ENCODE peak calls at places on chromosomes 2 and 18, in six cellular contexts. One of them, this sample, is unnamed.

GRCh38 chr2:219744698-219745097 is 117.3 kb downstream of the SLC4A3 start:
- DNase-seq in CMK: no peak
- DNase-seq in stimulated activated naive CD8-positive, alpha-beta T cell treated with anti-CD3 and anti-CD28 coated beads, Interleukin-15, Interleukin-2, amounts not matched to agents 100 U/mL and 50 U/mL, for 24 hours: no peak
- DNase-seq in C1 segment of cervical spinal cord: no peak
- DNase-seq in fibroblast of mammary gland: no peak
- DNase-seq in OCI-M1: no peak
- DNase-seq in this sample: no peak

GRCh38 chr2:10260130-10260529 is 42.6 kb upstream of the HPCAL1 start:
- DNase-seq in CMK: no peak
- DNase-seq in stimulated activated naive CD8-positive, alpha-beta T cell treated with anti-CD3 and anti-CD28 coated beads, Interleukin-15, Interleukin-2, amounts not matched to agents 100 U/mL and 50 U/mL, for 24 hours: no peak
- DNase-seq in C1 segment of cervical spinal cord: no peak
- DNase-seq in fibroblast of mammary gland: peak; percentile 47
- DNase-seq in OCI-M1: no peak
- DNase-seq in this sample: no peak

GRCh38 chr2:48145845-48146452 is 239.7 kb upstream of the FBXO11 start:
- DNase-seq in CMK: peak; percentile 92
- DNase-seq in stimulated activated naive CD8-positive, alpha-beta T cell treated with anti-CD3 and anti-CD28 coated beads, Interleukin-15, Interleukin-2, amounts not matched to agents 100 U/mL and 50 U/mL, for 24 hours: no peak
- DNase-seq in C1 segment of cervical spinal cord: no peak
- DNase-seq in fibroblast of mammary gland: no peak
- DNase-seq in OCI-M1: peak; percentile 98
- DNase-seq in this sample: peak; percentile 30

GRCh38 chr18:28584726-28585125 is 407.8 kb upstream of the CDH2 start:
- DNase-seq in CMK: no peak
- DNase-seq in stimulated activated naive CD8-positive, alpha-beta T cell treated with anti-CD3 and anti-CD28 coated beads, Interleukin-15, Interleukin-2, amounts not matched to agents 100 U/mL and 50 U/mL, for 24 hours: no peak
- DNase-seq in C1 segment of cervical spinal cord: no peak
- DNase-seq in fibroblast of mammary gland: peak; percentile 54
- DNase-seq in OCI-M1: no peak
- DNase-seq in this sample: peak; percentile 65

GRCh38 chr2:120779781-120780283 is 44.2 kb downstream of the GLI2 start:
- DNase-seq in CMK: no peak
- DNase-seq in stimulated activated naive CD8-positive, alpha-beta T cell treated with anti-CD3 and anti-CD28 coated beads, Interleukin-15, Interleukin-2, amounts not matched to agents 100 U/mL and 50 U/mL, for 24 hours: no peak
- DNase-seq in C1 segment of cervical spinal cord: no peak
- DNase-seq in fibroblast of mammary gland: peak; percentile 77
- DNase-seq in OCI-M1: peak; percentile 48
- DNase-seq in this sample: peak; percentile 93

GRCh38 chr2:229731916-229732315 is 17.6 kb upstream of the DNER start:
- DNase-seq in CMK: no peak
- DNase-seq in stimulated activated naive CD8-positive, alpha-beta T cell treated with anti-CD3 and anti-CD28 coated beads, Interleukin-15, Interleukin-2, amounts not matched to agents 100 U/mL and 50 U/mL, for 24 hours: no peak
- DNase-seq in C1 segment of cervical spinal cord: no peak
- DNase-seq in fibroblast of mammary gland: peak; percentile 94
- DNase-seq in OCI-M1: peak; percentile 58
- DNase-seq in this sample: peak; percentile 17

GRCh38 chr2:176484838-176485237 is 215.6 kb downstream of the MTX2 start:
- DNase-seq in CMK: no peak
- DNase-seq in stimulated activated naive CD8-positive, alpha-beta T cell treated with anti-CD3 and anti-CD28 coated beads, Interleukin-15, Interleukin-2, amounts not matched to agents 100 U/mL and 50 U/mL, for 24 hours: no peak
- DNase-seq in C1 segment of cervical spinal cord: no peak
- DNase-seq in fibroblast of mammary gland: peak; percentile 65
- DNase-seq in OCI-M1: no peak
- DNase-seq in this sample: no peak

GRCh38 chr2:169361706-169362345 is 508 bp downstream of the LRP2 start:
- DNase-seq in CMK: no peak
- DNase-seq in stimulated activated naive CD8-positive, alpha-beta T cell treated with anti-CD3 and anti-CD28 coated beads, Interleukin-15, Interleukin-2, amounts not matched to agents 100 U/mL and 50 U/mL, for 24 hours: peak; percentile 17
- DNase-seq in C1 segment of cervical spinal cord: peak; percentile 43
- DNase-seq in fibroblast of mammary gland: no peak
- DNase-seq in OCI-M1: peak; percentile 10
- DNase-seq in this sample: no peak

GRCh38 chr18:76401496-76401895 is 93.5 kb downstream of the ZNF516 start:
- DNase-seq in CMK: no peak
- DNase-seq in stimulated activated naive CD8-positive, alpha-beta T cell treated with anti-CD3 and anti-CD28 coated beads, Interleukin-15, Interleukin-2, amounts not matched to agents 100 U/mL and 50 U/mL, for 24 hours: no peak
- DNase-seq in C1 segment of cervical spinal cord: no peak
- DNase-seq in fibroblast of mammary gland: no peak
- DNase-seq in OCI-M1: peak; percentile 13
- DNase-seq in this sample: no peak

GRCh38 chr2:86138736-86139625 is 32.9 kb downstream of the PTCD3 start:
- DNase-seq in CMK: no peak
- DNase-seq in stimulated activated naive CD8-positive, alpha-beta T cell treated with anti-CD3 and anti-CD28 coated beads, Interleukin-15, Interleukin-2, amounts not matched to agents 100 U/mL and 50 U/mL, for 24 hours: no peak
- DNase-seq in C1 segment of cervical spinal cord: no peak
- DNase-seq in fibroblast of mammary gland: no peak
- DNase-seq in OCI-M1: no peak
- DNase-seq in this sample: no peak

GRCh38 chr18:23237524-23238151 is 102.4 kb downstream of the CABLES1 start:
- DNase-seq in CMK: no peak
- DNase-seq in stimulated activated naive CD8-positive, alpha-beta T cell treated with anti-CD3 and anti-CD28 coated beads, Interleukin-15, Interleukin-2, amounts not matched to agents 100 U/mL and 50 U/mL, for 24 hours: peak; percentile 67
- DNase-seq in C1 segment of cervical spinal cord: peak; percentile 31
- DNase-seq in fibroblast of mammary gland: peak; percentile 56
- DNase-seq in OCI-M1: peak; percentile 46
- DNase-seq in this sample: peak; percentile 41

GRCh38 chr2:128316777-128317185 is 1.9 kb downstream of the HS6ST1 start:
- DNase-seq in CMK: no peak
- DNase-seq in stimulated activated naive CD8-positive, alpha-beta T cell treated with anti-CD3 and anti-CD28 coated beads, Interleukin-15, Interleukin-2, amounts not matched to agents 100 U/mL and 50 U/mL, for 24 hours: no peak
- DNase-seq in C1 segment of cervical spinal cord: no peak
- DNase-seq in fibroblast of mammary gland: no peak
- DNase-seq in OCI-M1: no peak
- DNase-seq in this sample: no peak

GRCh38 chr2:207109768-207110167 is 56.0 kb downstream of the KLF7 start:
- DNase-seq in CMK: no peak
- DNase-seq in stimulated activated naive CD8-positive, alpha-beta T cell treated with anti-CD3 and anti-CD28 coated beads, Interleukin-15, Interleukin-2, amounts not matched to agents 100 U/mL and 50 U/mL, for 24 hours: no peak
- DNase-seq in C1 segment of cervical spinal cord: no peak
- DNase-seq in fibroblast of mammary gland: no peak
- DNase-seq in OCI-M1: no peak
- DNase-seq in this sample: no peak